ENCODE peak calls at places on chromosomes 12 and 14, in four cellular contexts. R, P, E and A are unnamed samples.

GRCh38 chr12:25734529-25735180 is 181.6 kb upstream of the LMNTD1 start:
- DNase-seq in P (peak; percentile 23), E (no peak), R (no peak), A (no peak)

GRCh38 chr14:25053585-25053984 is 3.6 kb upstream of the STXBP6 start:
- DNase-seq in P (no peak), E (no peak), R (no peak), A (no peak)

GRCh38 chr12:59066445-59066844 is 146.1 kb upstream of the LRIG3 start:
- DNase-seq in E (no peak), P (no peak), R (no peak), A (no peak)

GRCh38 chr14:102317564-102318248 is 1.8 kb upstream of the ZNF839 start:
- DNase-seq in R (peak; percentile 88), P (peak; percentile 81), E (no peak), A (no peak)

GRCh38 chr12:112370156-112370555 is 12.1 kb downstream of the HECTD4 start:
- DNase-seq in R (no peak), P (no peak), E (no peak), A (no peak)

GRCh38 chr14:99169776-99170356 is 102.1 kb downstream of the BCL11B start:
- DNase-seq in R (no peak), E (no peak), P (no peak), A (no peak)

GRCh38 chr12:89507015-89507824 is 17.4 kb downstream of the GALNT4 start:
- DNase-seq in R (no peak), E (no peak), P (peak; percentile 34), A (no peak)

GRCh38 chr14:36513451-36514277 is 6.4 kb downstream of the NKX2-1 start:
- DNase-seq in E (no peak), R (no peak), P (no peak), A (no peak)

GRCh38 chr12:112496493-112496892 is 77.7 kb downstream of the PTPN11 start:
- DNase-seq in P (no peak), R (no peak), E (no peak), A (no peak)

GRCh38 chr12:120262852-120263724 is 2.4 kb downstream of the PXN start:
- DNase-seq in P (no peak), E (no peak), R (peak; percentile 44), A (no peak)

GRCh38 chr12:110174373-110174996 is 50.3 kb downstream of the IFT81 start:
- DNase-seq in E (no peak), P (no peak), R (no peak), A (no peak)

GRCh38 chr12:103786201-103786600 is 54.8 kb downstream of the NT5DC3 start:
- DNase-seq in E (no peak), P (no peak), R (no peak), A (no peak)

GRCh38 chr12:78096909-78097597 is 266.4 kb downstream of the NAV3 start:
- DNase-seq in E (no peak), P (no peak), R (no peak), A (no peak)

GRCh38 chr14:35959835-35960234 is 133.7 kb downstream of the BRMS1L start:
- DNase-seq in R (no peak), E (no peak), P (no peak), A (no peak)

GRCh38 chr14:22544406-22544805 is 44.6 kb downstream of the DAD1 start:
- DNase-seq in E (no peak), R (no peak), P (no peak), A (no peak)

GRCh38 chr14:54935958-54936357 is 33.3 kb upstream of the GCH1 start:
- DNase-seq in P (no peak), E (no peak), R (no peak), A (no peak)

GRCh38 chr12:92971869-92972524 is 42.9 kb upstream of the EEA1 start:
- DNase-seq in P (no peak), R (no peak), E (no peak), A (no peak)

GRCh38 chr12:74964390-74964789 is 245.2 kb downstream of the KCNC2 start:
- DNase-seq in P (no peak), R (no peak), E (no peak), A (no peak)

GRCh38 chr14:104473244-104473565 is 106.4 kb upstream of the C14orf180 start:
- DNase-seq in R (no peak), E (no peak), P (no peak), A (no peak)

GRCh38 chr12:16352481-16352880 is 5.0 kb downstream of the MGST1 start:
- DNase-seq in R (no peak), P (no peak), E (no peak), A (no peak)

GRCh38 chr12:85779768-85780167 is 56.4 kb downstream of the RASSF9 start:
- DNase-seq in P (no peak), E (no peak), R (no peak), A (no peak)

GRCh38 chr12:51911788-51912711 is 4.7 kb downstream of the ACVRL1 start:
- DNase-seq in E (no peak), P (peak; percentile 46), R (no peak), A (no peak)

GRCh38 chr12:49806321-49806813 is 21.8 kb downstream of the NCKAP5L start:
- DNase-seq in R (no peak), E (no peak), P (no peak), A (no peak)

GRCh38 chr12:56671608-56672007 is 16.5 kb downstream of the PTGES3 start:
- DNase-seq in R (no peak), P (no peak), E (no peak), A (no peak)

GRCh38 chr14:70173569-70173968 is 15.2 kb downstream of the SLC8A3 start:
- DNase-seq in R (no peak), P (no peak), E (no peak), A (no peak)

DNA sequence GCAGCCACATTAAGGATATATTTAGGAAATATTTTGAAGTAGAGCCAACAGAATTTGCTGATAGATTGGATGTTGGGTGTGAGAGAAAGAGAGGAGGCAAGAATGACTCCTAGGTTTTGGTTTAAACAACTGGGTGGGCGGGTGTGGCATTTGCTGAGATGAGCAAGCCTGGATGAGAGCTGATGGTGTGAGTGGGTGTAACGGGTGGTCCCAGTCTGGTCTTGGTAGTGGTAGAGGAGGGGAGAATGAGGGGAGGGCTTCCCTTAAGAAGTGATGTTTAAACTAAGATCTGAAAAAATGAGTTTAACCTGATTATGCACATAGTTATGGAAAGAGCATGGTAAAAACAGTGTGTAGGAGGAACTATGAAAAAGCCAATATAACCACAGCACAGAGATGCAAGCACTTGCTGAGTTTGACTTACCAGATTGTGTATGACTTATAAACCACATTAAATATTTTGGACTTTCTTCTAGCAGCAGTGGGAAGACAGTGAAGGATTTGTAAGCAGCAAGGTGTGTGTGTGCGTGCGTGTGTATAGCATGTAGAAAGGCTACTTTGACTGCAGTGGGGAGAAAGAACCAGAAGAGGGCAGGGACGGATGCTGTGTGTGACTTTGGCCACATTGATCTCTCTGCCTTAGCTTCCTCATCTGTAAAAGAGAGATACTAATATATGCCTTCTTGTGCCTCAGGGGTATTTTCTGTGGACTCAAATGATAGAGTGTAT is 139.7 kb downstream of the PRIMA1 start:
- DNase-seq in P (peak; percentile 40), R (no peak), E (no peak), A (no peak)
- TF ChIP-seq CTCF in P (peak; percentile 36), R (no peak), E (no peak), A (peak; percentile 26)

DNA sequence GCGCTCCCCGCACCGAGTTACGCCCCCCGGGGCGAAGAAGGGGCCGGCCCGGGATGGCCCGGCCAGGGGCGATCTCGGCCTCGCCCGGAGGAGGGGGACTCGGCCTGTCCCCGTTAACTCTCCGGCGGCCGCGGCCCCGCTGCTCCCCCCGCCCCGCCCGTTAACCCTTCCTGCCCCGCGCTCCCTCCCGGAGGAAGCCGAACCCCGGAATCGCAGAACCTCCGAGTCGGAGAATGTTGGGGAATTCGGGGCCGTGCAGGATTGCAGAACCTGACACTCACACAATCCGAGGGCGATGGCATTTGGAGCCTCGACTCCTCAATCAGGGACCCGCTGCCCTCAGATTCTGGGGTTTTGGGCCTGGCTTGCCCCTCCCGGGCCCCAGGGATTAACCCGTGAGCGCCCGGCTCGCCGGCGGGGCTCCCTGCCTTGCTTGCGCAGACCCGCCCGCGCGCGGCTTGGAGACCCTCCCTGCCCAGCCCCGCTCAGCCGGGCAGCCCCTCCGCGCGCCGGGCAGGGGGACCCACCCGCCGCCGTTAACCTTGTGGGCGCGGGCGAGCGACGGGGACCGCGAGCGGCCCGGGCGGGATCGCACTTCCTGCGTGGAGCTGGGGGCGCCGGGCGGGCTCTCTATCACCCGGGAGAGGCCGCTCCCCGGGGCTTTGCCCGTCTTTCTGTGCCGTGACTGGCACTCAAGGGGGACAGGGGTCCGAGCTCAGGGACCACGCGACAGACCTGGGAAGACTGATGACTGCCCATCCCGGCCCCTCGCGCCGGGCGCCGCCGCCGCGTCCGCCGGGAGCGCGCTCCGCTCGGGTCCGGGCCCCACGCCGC is 18.8 kb downstream of the BEGAIN start:
- DNase-seq in P (no peak), R (no peak), E (no peak), A (no peak)
- H3K4me3 ChIP-seq in P (no peak overlapping the region), R (peak overlapping the region; percentile 49), E (peak overlapping the region; percentile 43), A (peak overlapping the region; percentile 39)

GRCh38 chr12:6778212-6778570 is 5.9 kb downstream of the LAG3 start:
- DNase-seq in E (peak; percentile 71), P (no peak), R (no peak), A (no peak)

GRCh38 chr12:6780573-6780972 is 8.3 kb downstream of the LAG3 start:
- DNase-seq in R (no peak), P (no peak), E (no peak), A (no peak)

GRCh38 chr12:6779667-6780459 is 7.5 kb downstream of the LAG3 start:
- DNase-seq in P (no peak), R (no peak), E (no peak), A (peak; percentile 85)

GRCh38 chr12:6777386-6777785 is 5.1 kb downstream of the LAG3 start:
- DNase-seq in P (no peak), R (no peak), E (no peak), A (no peak)

DNA sequence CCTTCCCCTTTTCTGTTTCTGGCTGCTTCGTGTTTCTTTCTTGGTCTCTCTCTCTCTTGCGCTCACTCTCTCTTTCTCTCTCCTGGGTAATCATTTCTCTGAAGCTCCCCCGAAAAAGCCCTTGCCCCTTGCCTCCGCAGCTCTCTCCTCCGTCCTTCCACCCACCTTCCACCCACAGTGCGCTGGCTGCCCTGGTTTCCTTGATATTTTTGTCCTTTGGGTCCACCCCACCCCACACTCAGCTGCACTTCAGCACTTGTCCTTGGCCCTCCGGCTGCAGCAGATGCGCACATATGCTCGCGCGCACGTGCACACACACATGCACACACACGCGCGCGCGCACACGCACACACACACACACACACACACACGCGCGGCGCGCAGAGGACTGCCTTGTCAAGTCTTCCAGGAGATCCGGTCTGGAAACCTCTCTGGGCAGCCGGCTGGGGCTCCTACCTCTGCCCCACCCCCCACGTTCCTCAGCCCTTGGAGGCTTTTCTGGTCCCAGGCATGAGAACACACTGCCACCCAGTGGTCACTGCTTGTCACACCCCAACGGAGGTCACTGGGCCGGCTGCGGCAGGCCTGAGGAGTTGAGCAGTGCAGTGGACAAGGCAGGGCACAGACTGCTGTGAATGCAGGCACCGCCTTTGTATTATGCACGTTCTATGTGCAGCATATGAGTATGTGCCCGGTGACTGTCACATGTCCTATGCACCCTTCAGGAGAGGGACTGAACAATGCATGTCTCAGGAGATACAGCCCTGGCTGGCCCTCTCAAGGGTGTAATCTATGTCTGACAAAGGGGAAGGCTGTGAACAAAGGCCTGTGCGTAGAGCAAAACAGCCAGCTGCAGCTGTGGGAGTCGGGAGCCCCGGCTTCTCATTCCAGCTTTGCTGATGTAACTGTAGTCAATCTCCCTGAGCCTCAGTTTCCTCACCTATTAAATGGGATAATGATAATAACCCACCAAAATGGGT is 6.5 kb downstream of the LAG3 start:
- DNase-seq in P (peak; percentile 91), R (peak; percentile 93), E (peak; percentile 96), A (peak; percentile 93)
- TF ChIP-seq POLR2A in P (peak; percentile 36), R (no peak), E (no peak), A (no peak)

GRCh38 chr12:14942532-14942931 is 4.2 kb upstream of the ERP27 start:
- DNase-seq in R (no peak), P (no peak), E (no peak), A (no peak)
- TF ChIP-seq CTCF in R (no peak), P (no peak), E (no peak), A (no peak)